ENCODE peak calls at places on chromosome 21, in six cellular contexts. H is kidney; C is CD4-positive, alpha-beta T cell; I is dorsolateral prefrontal cortex; L is fibroblast of lung; B is HFF-Myc. R is an unnamed sample.
A peak's percentile ranks its signal among the peaks of the same experiment; 100 is the strongest.

GRCh38 chr21:44461005-44461404 is 5.7 kb downstream of the LRRC3 start:
- DNase-seq in B (no peak), I (no peak), H (no peak), C (no peak), L (no peak), R (no peak)

GRCh38 chr21:31248598-31248997 is 95.5 kb downstream of the TIAM1 start:
- DNase-seq in H (no peak), B (no peak), I (no peak), C (no peak), L (peak; percentile 67), R (no peak)

GRCh38 chr21:43808367-43808766 is 19.0 kb downstream of the RRP1 start:
- DNase-seq in I (no peak), H (peak; percentile 77), B (no peak), C (no peak), L (no peak), R (no peak)

GRCh38 chr21:41673596-41674335 is 93.1 kb downstream of the RIPK4 start:
- DNase-seq in L (no peak), C (no peak), H (no peak), I (no peak), B (no peak), R (no peak)

GRCh38 chr21:26072891-26073615 is 97.5 kb downstream of the APP start:
- DNase-seq in I (no peak), C (no peak), B (no peak), L (peak; percentile 54), H (no peak), R (no peak)

GRCh38 chr21:27423073-27423472 is 456.2 kb upstream of the ADAMTS5 start:
- DNase-seq in B (peak; percentile 52), C (no peak), L (peak; percentile 98), H (peak; percentile 88), I (no peak), R (no peak)

GRCh38 chr21:15592271-15592860 is 137.4 kb upstream of the USP25 start:
- DNase-seq in I (no peak), B (peak; percentile 6), C (no peak), H (no peak), L (peak; percentile 71), R (no peak)

GRCh38 chr21:26550357-26550756 is 22.7 kb downstream of the CYYR1 start:
- DNase-seq in C (no peak), I (no peak), B (no peak), H (no peak), L (peak; percentile 31), R (no peak)

GRCh38 chr21:42145569-42146250 is 73.2 kb upstream of the ABCG1 start:
- DNase-seq in B (no peak), I (peak; percentile 53), C (peak; percentile 47), L (peak; percentile 66), H (peak; percentile 73), R (peak; percentile 70)

GRCh38 chr21:28832013-28832714 is 160.5 kb downstream of the LTN1 start:
- DNase-seq in I (no peak), L (no peak), H (no peak), C (no peak), B (no peak), R (no peak)

GRCh38 chr21:38861989-38862683 is 56.4 kb downstream of the ETS2 start:
- DNase-seq in H (no peak), I (no peak), L (no peak), C (no peak), B (peak; percentile 42), R (no peak)

GRCh38 chr21:30710499-30710898 is 8.1 kb downstream of the KRTAP21-3 start:
- DNase-seq in B (no peak), I (no peak), C (no peak), H (no peak), L (no peak), R (no peak)

GRCh38 chr21:35342440-35342839 is 293.3 kb upstream of the RUNX1 start:
- DNase-seq in L (no peak), B (no peak), I (no peak), H (no peak), C (no peak), R (no peak)

GRCh38 chr21:28971171-28971570 is 21.5 kb downstream of the LTN1 start:
- DNase-seq in C (no peak), L (no peak), H (no peak), B (no peak), I (no peak), R (no peak)

GRCh38 chr21:20451051-20451450 is 547.2 kb upstream of the NCAM2 start:
- DNase-seq in H (no peak), C (no peak), I (no peak), B (peak; percentile 75), L (no peak), R (no peak)

GRCh38 chr21:38958940-38959685 is 153.4 kb downstream of the ETS2 start:
- DNase-seq in L (peak; percentile 92), B (no peak), C (no peak), H (peak; percentile 80), I (no peak), R (no peak)

GRCh38 chr21:42113926-42114409 is 42.9 kb downstream of the UMODL1 start:
- DNase-seq in H (peak; percentile 32), L (no peak), I (peak; percentile 50), C (no peak), B (no peak), R (no peak)

GRCh38 chr21:21216013-21216412 is 217.8 kb downstream of the NCAM2 start:
- DNase-seq in I (no peak), C (no peak), B (no peak), L (no peak), H (no peak), R (no peak)

GRCh38 chr21:40634141-40634540 is 212.8 kb downstream of the DSCAM start:
- DNase-seq in L (no peak), I (no peak), B (no peak), H (no peak), C (no peak), R (no peak)

GRCh38 chr21:20617130-20617529 is 381.1 kb upstream of the NCAM2 start:
- DNase-seq in L (no peak), H (no peak), I (no peak), C (no peak), B (no peak), R (no peak)

GRCh38 chr21:30014883-30015282 is 75.1 kb upstream of the GRIK1 start:
- DNase-seq in L (no peak), I (no peak), C (no peak), H (no peak), B (no peak), R (no peak)

DNA sequence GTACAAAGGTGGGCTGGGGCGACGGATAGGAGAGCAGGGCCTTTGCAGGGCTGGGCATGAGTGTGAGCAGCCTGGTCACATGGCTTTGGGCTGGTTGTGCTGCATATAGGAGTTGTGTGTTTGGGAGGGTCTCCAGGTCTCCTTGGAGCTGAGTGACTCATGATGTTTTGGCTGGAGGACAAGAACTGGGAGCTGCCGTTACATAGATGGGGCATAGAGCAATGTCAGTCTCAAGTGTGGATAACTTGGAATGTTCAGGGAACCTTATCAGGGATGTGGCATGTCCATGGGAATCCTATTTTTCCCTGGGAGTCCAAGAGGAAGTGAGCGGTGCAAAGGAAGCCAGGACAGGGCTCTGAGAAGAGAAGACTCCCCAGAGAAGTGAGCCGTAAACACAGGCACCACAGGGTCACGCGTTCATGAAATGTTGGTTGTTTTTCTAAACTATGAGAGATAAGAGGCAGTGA is 136.4 kb upstream of the KCNE2 start:
- DNase-seq in B (peak; percentile 14), C (no peak), H (no peak), I (no peak), L (peak; percentile 77), R (no peak)
- TF ChIP-seq CTCF in B (no peak), C (no peak), H (no peak), I (no peak), L (no peak), R (no peak)

DNA sequence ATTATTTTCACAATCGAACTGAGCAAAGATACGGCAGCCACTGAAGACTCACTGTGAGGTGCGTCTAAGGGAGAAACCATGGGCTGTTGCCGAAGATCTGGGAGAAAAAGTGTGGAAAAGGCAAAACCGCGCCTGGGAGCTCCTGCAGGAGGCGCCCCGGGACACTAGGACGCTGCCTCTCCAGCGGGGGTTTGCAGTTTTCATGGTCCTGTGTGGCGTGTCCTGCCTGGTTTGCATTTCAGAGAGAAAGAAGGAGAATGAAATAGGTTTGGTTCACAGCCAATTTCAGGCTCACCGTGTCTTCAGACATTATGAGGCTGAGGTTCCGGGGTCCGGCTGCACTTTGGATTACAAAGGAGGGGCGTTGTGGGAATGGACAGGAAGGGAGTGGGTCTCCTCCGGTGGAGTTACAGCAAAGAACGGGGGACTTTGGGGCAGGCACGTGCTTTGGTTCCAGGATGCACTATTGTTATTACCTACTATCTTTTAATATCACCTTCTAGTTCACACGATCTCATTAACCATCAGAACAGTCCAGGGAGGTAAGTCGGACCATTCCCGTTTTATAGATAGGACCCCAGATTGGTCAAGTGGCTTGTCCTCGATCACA is 179.8 kb downstream of the DYRK1A start:
- DNase-seq in L (no peak), I (no peak), C (no peak), H (no peak), B (no peak), R (peak; percentile 38)
- TF ChIP-seq CTCF in L (no peak), I (no peak), C (no peak), H (no peak), B (no peak), R (no peak)

GRCh38 chr21:37009740-37010341 is 3.3 kb downstream of the RIPPLY3 start:
- DNase-seq in B (peak; percentile 26), L (peak; percentile 81), I (peak; percentile 63), C (peak; percentile 68), H (peak; percentile 94), R (peak; percentile 73)

GRCh38 chr21:37006243-37006520 is 320 bp upstream of the RIPPLY3 start:
- DNase-seq in B (no peak), L (no peak), H (no peak), I (no peak), C (no peak), R (no peak)

GRCh38 chr21:37005548-37006242 is 807 bp upstream of the RIPPLY3 start:
- DNase-seq in B (no peak), H (no peak), C (no peak), L (no peak), I (no peak), R (no peak)

GRCh38 chr21:37008705-37009104 is 2.2 kb downstream of the RIPPLY3 start:
- DNase-seq in B (no peak), I (no peak), H (no peak), C (no peak), L (no peak), R (no peak)

DNA sequence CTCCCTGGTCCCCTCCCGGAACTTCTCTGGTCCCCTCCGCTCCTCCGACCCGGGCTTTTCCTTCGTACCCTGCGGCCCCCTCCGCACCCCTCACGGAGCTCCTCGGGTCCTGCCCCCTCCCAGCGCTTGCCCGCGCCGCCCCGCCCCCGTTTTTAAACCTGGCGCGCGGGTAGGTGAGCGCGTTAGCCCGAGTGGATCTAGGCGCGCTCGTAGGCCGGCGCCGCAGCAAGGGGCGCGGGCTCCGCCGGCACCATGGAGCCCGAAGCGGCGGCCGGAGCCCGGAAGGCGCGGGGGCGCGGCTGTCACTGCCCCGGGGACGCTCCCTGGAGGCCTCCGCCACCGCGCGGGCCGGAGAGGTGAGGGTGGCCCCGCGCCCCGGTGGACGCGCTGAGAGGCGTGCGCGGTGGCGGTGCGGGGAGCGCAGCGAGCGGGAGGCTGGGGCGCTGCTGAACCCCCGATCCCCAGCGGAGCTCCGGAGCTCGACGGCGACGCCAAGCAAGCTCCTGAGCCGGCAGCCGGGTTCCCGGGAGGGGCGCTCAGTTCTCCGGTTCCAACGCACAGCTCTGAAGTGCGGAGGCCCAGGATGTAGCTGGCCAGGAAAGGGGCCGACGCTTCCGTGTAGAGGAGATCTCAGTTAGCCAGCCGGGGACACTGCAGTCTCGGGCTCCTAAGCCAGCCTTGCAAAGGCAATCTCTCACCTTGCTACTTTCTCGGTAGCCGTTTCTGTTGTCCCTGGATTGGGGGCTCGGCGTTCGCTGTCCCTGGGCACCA is at the start of gene RIPPLY3:
- DNase-seq in H (no peak), I (no peak), L (no peak), B (no peak), C (peak; percentile 6), R (peak; percentile 52)
- TF ChIP-seq CTCF in H (no peak), I (no peak), L (no peak), B (no peak), C (no peak), R (no peak)

GRCh38 chr21:34039678-34040382 is 33.5 kb upstream of the MRPS6 start:
- DNase-seq in L (no peak), B (no peak), C (no peak), I (no peak), H (no peak), R (no peak)
- TF ChIP-seq CTCF in L (no peak), B (no peak), C (no peak), I (no peak), H (no peak), R (no peak)